ENCODE peak calls at places on chromosomes 2 and 18, in eight cellular contexts. H, X, R, L, V, B, Y and E are unnamed samples.

GRCh38 chr2:156189143-156189542 is 143.4 kb downstream of the NR4A2 start:
- DNase-seq in H (no peak), V (no peak), Y (no peak), L (no peak), R (no peak), B (no peak), X (no peak), E (no peak)

GRCh38 chr18:63476666-63477065 is at the start of gene SERPINB5:
- DNase-seq in B (no peak), L (no peak), V (no peak), H (no peak), Y (no peak), X (no peak), R (no peak), E (peak)

GRCh38 chr2:51013060-51013746 is 18.7 kb downstream of the NRXN1 start:
- DNase-seq in H (no peak), V (no peak), Y (no peak), X (no peak), L (no peak), R (no peak), B (no peak), E (peak)

GRCh38 chr2:234494361-234495075 is 2.4 kb downstream of the ARL4C start:
- DNase-seq in V (no peak), H (peak), R (peak), X (no peak), B (no peak), L (peak), Y (peak), E (peak)

GRCh38 chr2:239328306-239329191 is 72.3 kb downstream of the HDAC4 start:
- DNase-seq in Y (peak), B (no peak), L (no peak), H (peak), R (peak), X (no peak), V (no peak), E (no peak)

GRCh38 chr18:6115710-6116109 is 220.4 kb upstream of the TMEM200C start:
- DNase-seq in B (no peak), Y (no peak), R (no peak), H (no peak), X (no peak), V (no peak), L (no peak), E (no peak)

GRCh38 chr2:55875434-55876135 is 48.0 kb downstream of the EFEMP1 start:
- DNase-seq in H (peak), B (no peak), R (no peak), L (no peak), X (no peak), Y (peak), V (no peak), E (no peak)

GRCh38 chr18:400466-400865 is 100.0 kb downstream of the COLEC12 start:
- DNase-seq in B (no peak), H (peak), R (no peak), L (no peak), Y (peak), X (no peak), V (no peak), E (no peak)

GRCh38 chr18:66316708-66317107 is 287.2 kb downstream of the CDH19 start:
- DNase-seq in V (no peak), Y (no peak), L (no peak), X (no peak), H (no peak), R (no peak), B (no peak), E (no peak)

GRCh38 chr2:85758361-85759256 is 4.8 kb downstream of the ATOH8 start:
- DNase-seq in B (no peak), X (no peak), L (no peak), R (no peak), V (no peak), H (no peak), Y (no peak), E (no peak)

GRCh38 chr2:25293958-25294513 is 47.7 kb downstream of the DNMT3A start:
- DNase-seq in H (no peak), Y (no peak), R (no peak), L (no peak), X (no peak), V (no peak), B (no peak), E (no peak)

GRCh38 chr2:200814276-200814815 is 2.6 kb downstream of the BZW1 start:
- DNase-seq in Y (no peak), B (no peak), H (no peak), L (no peak), R (no peak), X (peak), V (no peak), E (no peak)

GRCh38 chr2:3242747-3243369 is 134.8 kb downstream of the EIPR1 start:
- DNase-seq in B (peak), X (no peak), Y (peak), L (peak), R (peak), V (no peak), H (peak), E (no peak)

GRCh38 chr2:160783481-160783880 is 289.9 kb upstream of the RBMS1 start:
- DNase-seq in Y (peak), R (no peak), X (no peak), V (no peak), B (no peak), L (no peak), H (peak), E (no peak)

GRCh38 chr18:2654105-2654827 is 1.3 kb upstream of the SMCHD1 start:
- DNase-seq in Y (peak), L (no peak), V (no peak), H (peak), X (no peak), B (no peak), R (no peak), E (no peak)

GRCh38 chr2:236562434-236562833 is 7.2 kb upstream of the ACKR3 start:
- DNase-seq in B (no peak), L (no peak), V (no peak), R (no peak), H (peak), X (no peak), Y (peak), E (no peak)